ENCODE peak calls at places on chromosomes 2 and 18, in seven cellular contexts. G is iris pigment epithelial cell; W is neuronal stem cell; K is stimulated activated CD4-positive, alpha-beta T cell treated with anti-CD3 and anti-CD28 coated beads, Interleukin-1b, Interleukin-23, amount 100 ng/mL, for 24 hours; Q is NCI-H774; T is dorsolateral prefrontal cortex; Y is adrenal gland. P is an unnamed sample.

GRCh38 chr18:68800075-68800474 is 2.2 kb downstream of the CCDC102B start:
- DNase-seq in G (peak; percentile 34), W (peak; percentile 4), K (no peak), Q (no peak), T (no peak), Y (no peak), P (no peak)

GRCh38 chr2:141109633-141110032 is 1021.2 kb downstream of the LRP1B start:
- DNase-seq in G (peak; percentile 16), W (peak; percentile 3), K (no peak), Q (no peak), T (no peak), Y (no peak), P (no peak)

GRCh38 chr2:79670198-79670597 is 157.3 kb downstream of the CTNNA2 start:
- DNase-seq in G (no peak), W (peak; percentile 58), K (no peak), Q (no peak), T (no peak), Y (no peak), P (peak; percentile 84)

GRCh38 chr2:172704072-172704936 is 31.3 kb upstream of the RAPGEF4 start:
- DNase-seq in G (peak; percentile 31), W (peak; percentile 18), K (no peak), Q (peak; percentile 12), T (no peak), Y (no peak), P (no peak)

GRCh38 chr2:9343524-9343923 is 79.8 kb downstream of the ITGB1BP1 start:
- DNase-seq in G (no peak), W (no peak), K (no peak), Q (no peak), T (no peak), Y (no peak), P (no peak)

GRCh38 chr2:176091329-176092258 is 927 bp upstream of the HOXD13 start:
- DNase-seq in G (no peak), W (no peak), K (no peak), Q (no peak), T (no peak), Y (no peak), P (peak; percentile 49)

GRCh38 chr2:106080955-106081354 is 113.1 kb downstream of the UXS1 start:
- DNase-seq in G (no peak), W (no peak), K (no peak), Q (no peak), T (no peak), Y (no peak), P (no peak)

GRCh38 chr2:180472133-180472532 is 465.0 kb upstream of the CWC22 start:
- DNase-seq in G (no peak), W (no peak), K (no peak), Q (no peak), T (no peak), Y (no peak), P (no peak)

GRCh38 chr2:178238144-178238521 is 43.8 kb downstream of the OSBPL6 start:
- DNase-seq in G (peak; percentile 79), W (no peak), K (no peak), Q (no peak), T (no peak), Y (no peak), P (no peak)

GRCh38 chr2:42838133-42838532 is 45.8 kb upstream of the HAAO start:
- DNase-seq in G (no peak), W (no peak), K (no peak), Q (no peak), T (no peak), Y (no peak), P (no peak)

GRCh38 chr2:236545248-236545658 is 24.4 kb upstream of the ACKR3 start:
- DNase-seq in G (no peak), W (no peak), K (no peak), Q (no peak), T (no peak), Y (no peak), P (no peak)

GRCh38 chr2:24542269-24542872 is 51.3 kb downstream of the NCOA1 start:
- DNase-seq in G (no peak), W (no peak), K (no peak), Q (no peak), T (no peak), Y (no peak), P (no peak)

GRCh38 chr2:118723394-118723793 is 124.1 kb downstream of the EN1 start:
- DNase-seq in G (no peak), W (no peak), K (no peak), Q (no peak), T (no peak), Y (no peak), P (no peak)

P was measured in H1.